ENCODE peak calls at places on chromosomes 13 and 19, in six cellular contexts. T, L, W, Q, P and F are unnamed samples.

GRCh38 chr13:46778879-46779278 is 18.1 kb downstream of the ESD start:
- DNase-seq in T (no peak), L (no peak), W (no peak), Q (peak; percentile 26), P (no peak), F (no peak)

GRCh38 chr13:112510002-112510780 is 77.8 kb downstream of the TUBGCP3 start:
- DNase-seq in T (no peak), L (peak; percentile 53), W (no peak), Q (peak; percentile 77), P (peak; percentile 59), F (no peak)

GRCh38 chr13:32669030-32669646 is 82.9 kb downstream of the PDS5B start:
- DNase-seq in T (no peak), L (peak; percentile 55), W (no peak), Q (peak; percentile 69), P (peak; percentile 9), F (no peak)

GRCh38 chr19:45244133-45244532 is 1.1 kb downstream of the EXOC3L2 start:
- DNase-seq in T (no peak), L (no peak), W (no peak), Q (no peak), P (no peak), F (no peak)

GRCh38 chr19:55640577-55641375 is at the start of gene ZNF580:
- DNase-seq in T (peak; percentile 80), L (peak; percentile 55), W (no peak), Q (peak; percentile 73), P (peak; percentile 88), F (peak; percentile 94)

GRCh38 chr19:57719901-57720519 is 7.4 kb downstream of the ZNF671 start:
- DNase-seq in T (no peak), L (no peak), W (no peak), Q (no peak), P (no peak), F (no peak)

GRCh38 chr13:47332149-47332548 is 435.3 kb upstream of the HTR2A start:
- DNase-seq in T (no peak), L (no peak), W (no peak), Q (no peak), P (no peak), F (no peak)

GRCh38 chr13:31328549-31329229 is 128.9 kb downstream of the B3GLCT start:
- DNase-seq in T (no peak), L (no peak), W (no peak), Q (no peak), P (no peak), F (no peak)

GRCh38 chr19:6250024-6250605 is 29.7 kb downstream of the MLLT1 start:
- DNase-seq in T (no peak), L (no peak), W (no peak), Q (no peak), P (no peak), F (no peak)